ENCODE peak calls at places on chromosomes 6 and 20, in eight cellular contexts. F is heart left ventricle, M is B cell, I is progenitor cell of endocrine pancreas, Z is fibroblast of lung, L is foreskin fibroblast, Q is epithelial cell of esophagus, B is choroid plexus epithelial cell. N is an unnamed sample.

GRCh38 chr20:39574061-39574460 is 611.9 kb downstream of the DHX35 start:
- DNase-seq in Z (no peak), I (no peak), L (no peak), M (no peak), B (no peak), F (no peak), Q (no peak), N (no peak)

GRCh38 chr6:73579389-73579788 is 58.6 kb upstream of the EEF1A1 start:
- DNase-seq in L (no peak), I (no peak), Z (no peak), M (no peak), B (no peak), Q (no peak), F (no peak), N (no peak)

GRCh38 chr6:143536866-143537691 is 25.6 kb upstream of the FUCA2 start:
- DNase-seq in L (peak), Z (peak), Q (peak), M (peak), B (peak), F (peak), I (peak), N (peak)

GRCh38 chr20:6665621-6666345 is 101.7 kb upstream of the BMP2 start:
- DNase-seq in Z (peak), Q (no peak), F (no peak), L (no peak), B (peak), M (no peak), I (no peak), N (no peak)

GRCh38 chr20:8523684-8524083 is 391.6 kb downstream of the PLCB1 start:
- DNase-seq in F (no peak), B (peak), M (no peak), L (no peak), Q (no peak), I (no peak), Z (no peak), N (no peak)

GRCh38 chr6:51901766-51902165 is 185.6 kb downstream of the PKHD1 start:
- DNase-seq in Q (no peak), B (no peak), M (no peak), I (no peak), L (no peak), Z (no peak), F (no peak), N (no peak)

GRCh38 chr20:31675828-31676533 is 38.3 kb downstream of the COX4I2 start:
- DNase-seq in Z (peak), L (peak), B (peak), Q (no peak), F (peak), M (peak), I (no peak), N (peak)

GRCh38 chr20:61186771-61187170 is 65.3 kb upstream of the CDH4 start:
- DNase-seq in B (peak), Z (peak), I (no peak), M (no peak), Q (no peak), F (no peak), L (peak), N (no peak)

GRCh38 chr6:113558966-113559365 is 298.2 kb upstream of the MARCKS start:
- DNase-seq in I (no peak), B (peak), Z (peak), Q (peak), M (no peak), F (no peak), L (peak), N (no peak)

GRCh38 chr6:34491091-34491430 is 25.2 kb downstream of the PACSIN1 start:
- DNase-seq in Z (peak), I (no peak), B (peak), M (no peak), L (peak), Q (peak), F (no peak), N (no peak)

GRCh38 chr20:50191566-50192363 is 1.1 kb downstream of the CEBPB start:
- DNase-seq in I (peak), M (peak), L (peak), B (peak), Z (peak), F (peak), Q (peak), N (no peak)
- TF ChIP-seq CTCF in I (peak), M (peak), L (no peak), B (peak), Z (no peak), F (peak), Q (no peak), N (no peak)

GRCh38 chr20:1211954-1212497 is 8.8 kb downstream of the C20orf202 start:
- DNase-seq in F (no peak), Z (no peak), I (no peak), B (no peak), Q (no peak), M (no peak), L (no peak), N (no peak)
- TF ChIP-seq CTCF in F (no peak), Z (no peak), I (no peak), B (no peak), Q (no peak), M (no peak), L (no peak), N (no peak)

DNA sequence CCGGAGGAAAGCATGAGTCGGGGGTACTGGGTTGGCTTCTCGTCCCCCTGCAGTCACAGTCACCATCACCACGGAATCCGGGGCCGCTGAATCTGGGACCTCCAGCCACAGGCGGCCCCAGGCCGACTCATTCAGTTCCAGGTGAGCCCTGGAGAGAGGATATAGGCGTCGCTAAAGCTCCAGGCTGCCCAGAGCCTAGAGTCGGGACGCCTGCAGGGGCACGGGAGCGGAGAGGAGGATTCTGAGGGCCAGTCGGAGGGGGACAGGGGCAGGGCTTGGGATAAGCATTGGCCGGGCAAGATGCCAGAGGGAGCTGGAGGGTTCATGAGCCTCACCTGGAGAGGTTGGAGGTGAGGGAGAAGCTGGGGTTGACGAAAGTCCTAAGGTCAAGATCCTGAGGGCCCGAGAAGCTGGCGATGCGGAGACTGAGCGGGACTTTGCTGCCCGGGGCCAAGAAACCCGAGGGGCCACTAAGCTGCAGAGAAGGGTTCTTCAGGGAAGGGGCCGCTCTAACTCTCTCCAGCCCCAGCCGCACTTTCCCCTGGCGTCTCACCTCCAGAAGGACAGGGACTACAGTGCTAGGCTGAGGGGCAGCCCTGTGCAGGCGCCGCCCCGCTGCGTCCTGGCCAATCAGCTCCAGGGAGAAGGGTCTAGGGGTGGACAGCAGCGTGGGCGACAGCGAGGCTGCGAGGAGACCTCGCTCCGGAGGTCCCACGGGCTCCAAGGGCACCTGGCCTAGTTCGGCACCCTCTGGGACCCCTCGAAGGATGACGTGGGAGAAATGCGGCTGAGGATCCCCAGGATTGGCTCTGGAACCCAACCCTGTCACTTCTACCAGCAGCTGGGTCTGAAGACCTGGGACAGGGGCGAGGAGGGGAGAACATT is 3.7 kb downstream of the SAPCD1 start:
- DNase-seq in Q (no peak), B (no peak), I (no peak), L (peak), F (no peak), Z (no peak), M (no peak), N (no peak)
- TF ChIP-seq CTCF in Q (no peak), B (no peak), I (no peak), L (no peak), F (no peak), Z (no peak), M (no peak), N (no peak)

DNA sequence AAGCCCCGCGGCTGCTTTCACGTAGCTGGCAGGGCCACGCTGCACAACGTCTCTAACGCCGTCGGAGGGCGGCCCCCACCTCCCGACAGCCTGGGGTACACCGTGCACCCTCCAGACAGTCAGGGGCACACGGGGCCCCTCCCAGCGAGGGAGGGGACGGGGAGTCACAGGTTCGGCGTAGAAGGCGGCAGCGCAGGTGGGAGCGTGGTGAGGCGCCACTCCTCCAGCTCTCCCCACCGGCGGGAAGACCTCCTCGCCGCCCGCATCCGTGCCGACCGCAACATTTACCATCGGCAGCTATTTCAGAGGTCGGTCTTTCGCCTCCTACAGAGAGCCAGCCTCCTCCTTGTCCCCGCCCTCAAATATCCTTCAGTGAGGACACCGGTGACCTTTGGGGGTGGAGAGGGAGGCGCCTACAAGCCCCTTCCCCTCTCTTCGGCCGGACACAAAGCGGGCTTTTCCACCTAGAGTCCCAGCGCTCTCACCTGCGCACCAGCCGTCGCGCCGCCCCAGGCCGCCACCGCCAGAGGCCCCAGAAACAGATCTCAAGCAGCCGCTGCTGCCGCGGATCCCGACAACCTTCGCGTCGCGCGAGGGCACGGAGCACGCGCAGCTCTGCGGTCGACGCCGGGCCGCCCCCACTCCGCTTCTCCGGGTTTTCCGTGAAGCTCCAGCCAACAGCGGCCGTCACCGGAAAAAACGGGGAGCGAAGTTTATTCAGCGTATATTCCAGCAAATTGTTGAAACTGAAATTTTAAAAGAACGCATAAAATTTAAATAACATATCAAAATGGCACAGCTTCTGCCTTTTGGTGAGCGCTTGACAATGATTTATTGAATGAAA is at the start of gene MKKS:
- DNase-seq in F (peak), M (peak), Z (peak), L (peak), B (peak), Q (peak), I (peak), N (peak)
- TF ChIP-seq CTCF in F (no peak), M (no peak), Z (no peak), L (no peak), B (peak), Q (no peak), I (no peak), N (no peak)

GRCh38 chr20:41340327-41341055 is at the start of gene LPIN3:
- DNase-seq in M (peak), B (peak), Q (peak), Z (peak), L (peak), F (peak), I (peak), N (no peak)
- TF ChIP-seq CTCF in M (peak), B (no peak), Q (peak), Z (peak), L (peak), F (peak), I (no peak), N (no peak)

GRCh38 chr6:99324996-99325395 is 24.5 kb downstream of the FAXC start:
- DNase-seq in Q (no peak), L (no peak), F (no peak), Z (no peak), B (no peak), M (no peak), I (no peak), N (no peak)
- TF ChIP-seq CTCF in Q (no peak), L (no peak), F (no peak), Z (no peak), B (no peak), M (no peak), I (peak), N (no peak)

N was measured in dorsolateral prefrontal cortex.